ENCODE peak calls at places on chromosomes 11 and 22, in seven cellular contexts. S is fibroblast of lung, H is PC-3, C is GM23338, D is HCT116, W is hepatocyte, I is GM23248. G is an unnamed sample.

GRCh38 chr11:120832609-120833221 is 191.2 kb upstream of the TBCEL start:
- DNase-seq in C (peak), W (peak), I (no peak), D (no peak), H (no peak), S (no peak), G (no peak)

GRCh38 chr11:42524534-42525227 is 787.1 kb upstream of the API5 start:
- DNase-seq in D (no peak), S (peak), H (peak), W (peak), I (peak), C (peak), G (peak)

GRCh38 chr22:49613871-49614270 is 213.8 kb downstream of the BRD1 start:
- DNase-seq in C (no peak), I (no peak), H (no peak), W (no peak), D (no peak), S (no peak), G (no peak)

GRCh38 chr11:35614949-35615569 is 3.2 kb upstream of the FJX1 start:
- DNase-seq in I (peak), W (no peak), D (no peak), H (peak), C (no peak), S (no peak), G (no peak)

GRCh38 chr22:36362819-36363377 is 24.9 kb downstream of the MYH9 start:
- DNase-seq in W (no peak), H (peak), C (no peak), D (no peak), S (no peak), I (peak), G (no peak)

GRCh38 chr11:19218216-19218615 is 16.4 kb upstream of the CSRP3 start:
- DNase-seq in H (no peak), S (no peak), W (no peak), D (no peak), I (no peak), C (no peak), G (no peak)

GRCh38 chr11:130854483-130854882 is 61.8 kb downstream of the SNX19 start:
- DNase-seq in S (no peak), D (no peak), H (no peak), W (no peak), C (no peak), I (no peak), G (no peak)

GRCh38 chr22:37169947-37170688 is 17.9 kb downstream of the C1QTNF6 start:
- DNase-seq in H (no peak), S (no peak), I (no peak), W (no peak), C (no peak), D (no peak), G (no peak)

GRCh38 chr11:40118780-40119179 is 1340.7 kb downstream of the LRRC4C start:
- DNase-seq in C (no peak), D (no peak), H (no peak), W (no peak), S (no peak), I (no peak), G (no peak)

GRCh38 chr22:50678218-50678650 is 5.6 kb downstream of the SHANK3 start:
- DNase-seq in H (no peak), W (no peak), D (no peak), S (no peak), C (no peak), I (no peak), G (no peak)

GRCh38 chr11:119056397-119056999 is 507 bp downstream of the HYOU1 start:
- DNase-seq in H (peak), D (no peak), I (peak), C (peak), S (no peak), W (peak), G (no peak)

GRCh38 chr11:18171377-18172000 is 1.1 kb upstream of the MRGPRX4 start:
- DNase-seq in C (peak), S (no peak), D (peak), H (peak), I (peak), W (peak), G (no peak)

GRCh38 chr11:43581370-43582023 is 99.0 kb upstream of the HSD17B12 start:
- DNase-seq in H (no peak), W (no peak), I (no peak), S (no peak), D (no peak), C (no peak), G (no peak)

GRCh38 chr11:43580735-43581369 is 99.7 kb upstream of the HSD17B12 start:
- DNase-seq in D (no peak), I (peak), W (no peak), C (peak), H (no peak), S (peak), G (no peak)

GRCh38 chr11:43583548-43583947 is 97.0 kb upstream of the HSD17B12 start:
- DNase-seq in D (no peak), H (no peak), I (no peak), S (no peak), C (no peak), W (no peak), G (no peak)

GRCh38 chr11:43582837-43583462 is 97.6 kb upstream of the HSD17B12 start:
- DNase-seq in S (no peak), I (peak), D (no peak), H (no peak), C (peak), W (no peak), G (no peak)

GRCh38 chr11:43582024-43582836 is 98.3 kb upstream of the HSD17B12 start:
- DNase-seq in D (no peak), H (no peak), W (no peak), S (no peak), I (peak), C (peak), G (no peak)
- TF ChIP-seq EZH2 in D (no peak), H (no peak), W (peak), S (peak), I (peak), C (peak), G (peak)

DNA sequence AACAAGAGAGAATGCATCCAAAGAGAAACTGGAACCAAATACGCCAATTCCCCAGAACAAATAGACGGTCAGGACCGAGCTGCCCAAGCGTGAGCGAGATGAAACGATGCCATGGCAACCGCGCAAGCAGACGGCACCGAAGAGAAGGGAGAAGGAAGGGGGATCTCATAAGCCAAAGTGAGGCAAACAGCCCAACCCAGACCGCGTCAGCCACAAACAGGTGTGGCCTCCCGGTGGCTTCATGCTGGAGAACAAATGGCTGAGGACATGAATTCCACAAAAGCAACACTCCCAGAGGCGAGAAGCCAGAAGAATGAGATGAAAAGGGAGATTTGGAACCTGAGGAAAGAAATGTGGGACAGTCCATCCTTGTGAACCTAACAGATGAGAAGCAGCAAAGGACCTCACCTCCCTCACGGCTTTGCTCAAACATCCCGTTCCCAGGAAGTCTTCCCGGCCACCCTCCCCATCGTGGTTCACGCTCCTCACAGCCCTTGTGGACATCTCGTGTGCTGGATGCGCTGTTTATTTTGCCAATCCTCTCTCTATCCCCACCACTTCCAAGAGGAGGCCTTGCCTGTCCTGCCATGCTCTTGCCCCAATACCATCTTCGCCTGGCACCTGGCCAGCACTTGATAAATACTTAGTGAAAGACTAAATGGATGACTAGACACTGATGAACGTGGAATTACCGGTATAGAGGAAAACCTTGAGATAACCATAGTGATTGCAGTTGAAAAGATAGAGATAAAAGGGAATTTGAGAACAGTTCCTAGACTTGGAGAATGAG is 89.2 kb upstream of the RTL6 start:
- DNase-seq in I (peak), W (no peak), H (peak), S (no peak), D (no peak), C (no peak), G (no peak)
- TF ChIP-seq EZH2 in I (no peak), W (no peak), H (no peak), S (peak), D (no peak), C (no peak), G (no peak)

GRCh38 chr22:38455530-38456271 is 702 bp upstream of the KCNJ4 start:
- DNase-seq in D (no peak), C (peak), W (peak), I (no peak), H (no peak), S (peak), G (no peak)
- TF ChIP-seq EZH2 in D (no peak), C (peak), W (no peak), I (peak), H (peak), S (no peak), G (no peak)

DNA sequence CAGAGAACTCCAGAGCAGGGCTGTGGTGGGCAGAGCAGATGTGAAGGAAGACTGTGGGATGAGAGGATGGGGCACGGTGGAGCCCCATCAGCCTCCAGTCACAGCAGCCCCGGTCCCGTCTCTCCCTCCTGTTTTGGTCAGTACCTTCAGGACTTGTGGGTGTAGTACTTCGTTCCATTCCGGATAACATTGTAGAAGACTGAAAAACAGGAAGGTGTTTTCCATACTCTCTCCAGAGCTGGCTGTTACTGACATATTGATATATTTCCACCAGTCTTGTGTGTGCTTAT is 15.4 kb downstream of the MED15 start:
- DNase-seq in I (no peak), S (no peak), W (no peak), D (no peak), C (no peak), H (no peak), G (peak)
- TF ChIP-seq EZH2 in I (no peak), S (no peak), W (no peak), D (no peak), C (no peak), H (no peak), G (no peak)

GRCh38 chr11:70078796-70079616 is 889 bp downstream of the ANO1 start:
- DNase-seq in D (no peak), S (no peak), I (no peak), C (peak), W (no peak), H (peak), G (no peak)

GRCh38 chr11:70075836-70076235 is 2.3 kb upstream of the ANO1 start:
- DNase-seq in C (no peak), D (no peak), I (no peak), W (no peak), S (no peak), H (no peak), G (no peak)

GRCh38 chr11:70076461-70076931 is 1.6 kb upstream of the ANO1 start:
- DNase-seq in H (no peak), C (no peak), I (no peak), D (no peak), W (no peak), S (no peak), G (no peak)

GRCh38 chr11:70078095-70078795 is at the start of gene ANO1:
- DNase-seq in I (peak), D (no peak), H (peak), C (peak), S (no peak), W (peak), G (no peak)

DNA sequence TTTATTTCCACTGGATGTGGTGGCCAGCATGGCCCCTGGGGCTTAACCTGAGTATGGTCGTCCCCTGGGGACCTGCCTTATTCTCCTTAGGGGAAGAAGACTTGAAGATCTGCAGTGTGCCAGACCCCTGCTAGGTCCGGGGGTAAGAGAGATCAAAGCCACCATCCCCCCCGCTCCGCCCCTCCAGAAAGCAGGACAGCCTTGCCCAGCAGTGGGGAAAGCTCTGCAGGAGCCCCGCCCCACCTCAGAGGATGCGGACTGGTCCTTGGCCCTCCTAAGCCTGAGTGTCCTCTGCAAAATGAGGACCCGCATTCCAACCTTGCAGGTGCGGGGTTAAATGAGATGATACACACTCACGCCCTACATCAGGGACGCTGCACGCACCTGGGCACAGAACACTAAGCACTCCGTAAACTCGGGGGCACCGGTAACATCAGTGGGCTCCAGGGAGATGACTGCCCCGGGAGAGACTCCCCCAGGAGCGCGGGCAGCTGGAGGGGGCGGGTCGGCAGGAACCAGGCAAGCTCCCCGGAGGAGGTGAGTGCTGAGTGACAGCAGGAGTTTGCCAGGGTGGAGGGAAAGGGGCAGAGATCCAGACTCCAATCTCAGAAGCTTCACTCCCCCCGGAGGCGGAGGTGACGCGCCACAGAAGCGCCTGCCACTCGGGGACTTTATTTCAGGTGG is 564 bp upstream of the ANO1 start:
- DNase-seq in I (no peak), S (no peak), H (peak), C (peak), D (no peak), W (no peak), G (no peak)
- TF ChIP-seq EZH2 in I (peak), S (peak), H (no peak), C (peak), D (no peak), W (no peak), G (no peak)

DNA sequence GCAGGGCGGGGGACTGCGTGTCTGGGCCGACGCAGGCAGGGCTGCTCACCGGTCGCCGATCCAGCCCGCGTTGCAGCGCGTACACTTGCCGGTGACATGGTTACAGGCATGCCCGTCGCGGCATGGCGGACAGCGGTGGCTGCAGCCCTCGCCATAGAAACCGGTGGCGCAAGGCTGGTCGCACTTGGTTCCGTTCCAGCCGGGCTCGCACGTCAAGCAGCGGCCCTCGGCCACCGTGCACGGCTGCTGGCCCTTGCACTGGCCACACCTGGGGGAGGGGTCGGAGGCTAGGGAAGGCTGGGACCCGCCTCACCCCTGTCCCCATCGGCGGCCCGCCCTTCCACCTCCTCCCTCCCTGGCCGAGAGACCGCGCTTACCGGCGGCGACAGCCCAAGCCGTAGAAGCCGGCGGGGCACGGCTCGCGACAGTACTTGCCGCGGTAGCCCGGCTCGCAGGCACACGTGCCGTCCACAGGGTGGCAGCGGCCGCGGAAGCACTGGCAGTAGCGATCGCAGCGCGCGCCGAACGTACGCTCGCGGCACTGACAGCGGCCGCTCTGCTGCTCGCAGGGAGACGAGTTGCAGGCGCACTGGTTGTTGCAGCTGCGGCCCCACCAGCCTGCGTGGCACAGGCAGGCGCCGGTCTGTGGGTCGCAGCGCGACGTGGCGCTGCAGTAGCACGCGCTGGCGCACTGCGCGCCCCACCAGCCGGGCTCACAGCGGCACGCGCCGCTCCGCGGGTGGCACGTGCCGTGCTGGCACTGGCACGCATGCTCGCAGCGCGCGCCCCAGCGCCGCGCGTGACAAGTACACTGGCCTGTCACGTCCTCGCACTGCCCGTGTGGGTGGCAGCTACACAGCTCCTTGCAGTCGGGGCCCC is 6.7 kb downstream of the SCARF2 start:
- DNase-seq in S (peak), C (peak), H (peak), D (peak), W (peak), I (peak), G (peak)
- TF ChIP-seq EZH2 in S (no peak), C (no peak), H (no peak), D (no peak), W (no peak), I (no peak), G (no peak)

DNA sequence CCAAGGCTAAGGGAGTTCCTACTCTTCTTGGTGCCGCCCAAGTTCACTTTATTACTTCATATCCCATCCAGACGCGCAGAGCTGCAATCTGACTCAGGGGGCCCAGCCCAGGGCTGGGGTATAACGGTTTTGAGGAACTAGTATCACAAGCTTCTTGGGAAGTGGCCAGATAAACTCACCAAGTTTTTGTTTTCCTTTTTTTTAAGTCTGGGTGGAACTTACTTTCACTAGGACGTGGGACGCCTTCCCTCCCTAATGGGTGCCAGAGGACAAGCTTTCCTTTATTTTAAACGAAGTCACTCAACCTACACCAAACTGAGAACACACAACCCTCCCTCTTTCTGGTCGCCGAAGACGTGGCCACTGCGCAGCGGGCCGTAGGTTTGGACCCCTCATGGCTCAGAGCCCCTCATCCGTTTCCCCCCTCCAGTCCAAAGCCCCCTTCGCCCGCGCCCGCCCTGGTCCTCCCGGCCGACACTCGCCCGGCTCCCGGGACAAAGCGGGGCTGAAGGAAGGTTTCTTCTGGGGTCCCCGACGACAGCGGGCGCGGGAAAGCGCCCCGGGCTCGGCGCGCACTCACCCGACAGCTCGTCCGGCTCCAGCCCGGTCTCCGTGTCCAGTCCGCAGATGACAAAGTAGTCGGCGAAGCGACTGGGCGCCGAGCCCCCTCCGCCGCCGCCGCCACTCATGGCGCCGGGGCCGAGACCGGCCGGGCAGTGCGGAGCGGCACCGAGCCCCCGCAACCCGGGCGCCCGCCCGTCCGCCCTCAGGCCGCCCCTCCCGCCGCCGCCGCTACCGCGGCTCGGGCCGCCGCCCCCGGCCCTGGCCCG is 554 bp downstream of the DENND5A start:
- DNase-seq in H (peak), S (peak), D (no peak), W (peak), I (peak), C (peak), G (peak)
- TF ChIP-seq EZH2 in H (no peak), S (no peak), D (no peak), W (no peak), I (no peak), C (no peak), G (no peak)

DNA sequence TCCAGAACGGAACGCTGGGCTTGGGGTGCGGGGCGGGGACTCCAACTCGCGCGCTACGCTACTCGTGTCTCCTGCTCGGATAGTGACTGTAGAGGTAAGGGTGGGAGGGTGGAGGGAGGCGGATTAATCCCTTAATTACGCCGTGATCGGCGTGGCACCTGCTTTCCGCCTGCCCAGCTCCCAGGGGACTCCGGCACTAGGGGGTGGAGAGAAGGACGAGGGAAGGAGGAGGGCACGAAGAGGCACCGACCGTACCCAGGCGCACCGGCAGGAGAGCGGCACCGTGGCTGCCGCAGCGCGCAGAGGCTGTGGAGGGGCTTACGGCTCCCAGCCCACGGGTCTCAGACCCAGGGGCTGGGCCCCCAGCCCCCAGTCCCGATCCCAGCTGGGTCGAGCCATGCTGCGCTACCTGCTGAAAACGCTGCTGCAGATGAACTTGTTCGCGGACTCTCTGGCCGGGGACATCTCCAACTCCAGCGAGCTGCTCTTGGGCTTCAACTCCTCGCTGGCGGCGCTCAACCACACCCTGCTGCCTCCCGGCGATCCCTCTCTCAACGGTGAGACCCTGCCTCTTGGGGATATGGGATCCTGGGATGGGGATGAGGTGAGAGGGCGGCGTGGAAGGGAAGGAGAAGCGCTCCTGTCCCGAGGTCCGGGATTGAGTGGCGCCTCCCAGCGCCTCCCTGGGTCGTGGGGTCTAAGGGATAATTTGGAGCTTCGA is at the start of gene ROBO3:
- DNase-seq in I (no peak), C (peak), D (no peak), W (no peak), H (no peak), S (peak), G (no peak)
- TF ChIP-seq EZH2 in I (no peak), C (peak), D (no peak), W (peak), H (no peak), S (peak), G (peak)

GRCh38 chr11:47186076-47186936 is at the start of gene PACSIN3:
- DNase-seq in D (no peak), H (peak), W (peak), I (peak), S (peak), C (peak), G (peak)
- TF ChIP-seq EZH2 in D (no peak), H (no peak), W (no peak), I (no peak), S (no peak), C (no peak), G (no peak)

G was measured in endothelial cell of umbilical vein.